ENCODE peak calls at places on chromosomes 13 and 19, in five cellular contexts. Y is mesothelial cell of epicardium, D is T-helper 1 cell, L is C1 segment of cervical spinal cord, J is WERI-Rb-1. Z is an unnamed sample.

GRCh38 chr13:50389726-50390125 is 374.5 kb downstream of the KCNRG start:
- DNase-seq in Y (no peak), D (no peak), L (no peak), J (peak), Z (no peak)

GRCh38 chr19:41431426-41432386 is 4.5 kb upstream of the B3GNT8 start:
- DNase-seq in Y (no peak), D (no peak), L (peak), J (no peak), Z (peak)

GRCh38 chr19:45645068-45645630 is 6.0 kb upstream of the EML2 start:
- DNase-seq in Y (no peak), D (no peak), L (no peak), J (no peak), Z (no peak)

GRCh38 chr13:51815848-51816247 is 11.9 kb upstream of the DHRS12 start:
- DNase-seq in Y (no peak), D (no peak), L (no peak), J (no peak), Z (no peak)

GRCh38 chr19:3509566-3509989 is 3.5 kb downstream of the FZR1 start:
- DNase-seq in Y (no peak), D (no peak), L (no peak), J (no peak), Z (peak)

GRCh38 chr19:5968431-5969373 is 9.2 kb downstream of the RANBP3 start:
- DNase-seq in Y (no peak), D (no peak), L (no peak), J (no peak), Z (no peak)

GRCh38 chr19:44924243-44924725 is 9.9 kb downstream of the APOC1 start:
- DNase-seq in Y (no peak), D (no peak), L (no peak), J (no peak), Z (no peak)

GRCh38 chr13:50127017-50127725 is 111.9 kb downstream of the KCNRG start:
- DNase-seq in Y (peak), D (peak), L (peak), J (no peak), Z (peak)

GRCh38 chr13:53052675-53053074 is 24.1 kb downstream of the OLFM4 start:
- DNase-seq in Y (no peak), D (no peak), L (no peak), J (no peak), Z (no peak)

GRCh38 chr19:7699422-7700127 is 2.4 kb downstream of the FCER2 start:
- DNase-seq in Y (no peak), D (peak), L (no peak), J (no peak), Z (peak)

GRCh38 chr19:40718774-40719391 is 2.0 kb downstream of the ITPKC start:
- DNase-seq in Y (no peak), D (no peak), L (peak), J (peak), Z (peak)

GRCh38 chr13:29284726-29285125 is 310.8 kb downstream of the SLC7A1 start:
- DNase-seq in Y (no peak), D (no peak), L (no peak), J (no peak), Z (no peak)

GRCh38 chr19:6970021-6970420 is 51.2 kb downstream of the MBD3L2B start:
- DNase-seq in Y (no peak), D (no peak), L (no peak), J (no peak), Z (no peak)

GRCh38 chr19:30742981-30743380 is 370.8 kb downstream of the ZNF536 start:
- DNase-seq in Y (no peak), D (no peak), L (no peak), J (peak), Z (no peak)

GRCh38 chr13:61880576-61881283 is 465.1 kb upstream of the PCDH20 start:
- DNase-seq in Y (no peak), D (peak), L (no peak), J (peak), Z (peak)

GRCh38 chr19:13094771-13095392 is 7.8 kb downstream of the LYL1 start:
- DNase-seq in Y (no peak), D (no peak), L (no peak), J (peak), Z (no peak)

GRCh38 chr19:30419581-30420180 is 47.5 kb downstream of the ZNF536 start:
- DNase-seq in Y (no peak), D (no peak), L (peak), J (peak), Z (no peak)

GRCh38 chr13:46901721-46902120 is 4.9 kb upstream of the HTR2A start:
- DNase-seq in Y (no peak), D (no peak), L (no peak), J (no peak), Z (no peak)

GRCh38 chr13:112959206-112959605 is 9.8 kb upstream of the MCF2L start:
- DNase-seq in Y (no peak), D (no peak), L (peak), J (no peak), Z (no peak)

GRCh38 chr19:36140289-36141038 is 598 bp downstream of the CAPNS1 start:
- DNase-seq in Y (no peak), D (peak), L (peak), J (peak), Z (peak)

GRCh38 chr13:43057653-43058317 is 34.4 kb downstream of the DNAJC15 start:
- DNase-seq in Y (no peak), D (peak), L (no peak), J (no peak), Z (peak)

GRCh38 chr13:91571681-91572080 is 173.3 kb downstream of the GPC5 start:
- DNase-seq in Y (no peak), D (no peak), L (no peak), J (no peak), Z (no peak)

GRCh38 chr13:22017226-22017625 is 346.4 kb downstream of the FGF9 start:
- DNase-seq in Y (no peak), D (peak), L (no peak), J (no peak), Z (no peak)

GRCh38 chr19:384801-385169 is 24.2 kb downstream of the C2CD4C start:
- DNase-seq in Y (no peak), D (no peak), L (no peak), J (peak), Z (no peak)

GRCh38 chr13:94058821-94059360 is 420.6 kb downstream of the DCT start:
- DNase-seq in Y (no peak), D (no peak), L (no peak), J (no peak), Z (peak)

Z was measured in fibroblast of lung.